ENCODE peak calls at places on chromosomes 4 and X, in seven cellular contexts. K, X, Z, I, J, C and N are unnamed samples.

GRCh38 chrX:15311119-15311518 is 4.3 kb downstream of the ASB11 start:
- DNase-seq in K (no peak), X (no peak), Z (no peak), I (no peak), J (no peak), C (no peak), N (no peak)

GRCh38 chr4:130233377-130234047 is 1137.6 kb downstream of the C4orf33 start:
- DNase-seq in K (no peak), X (no peak), Z (no peak), I (no peak), J (no peak), C (no peak), N (peak)

GRCh38 chr4:165537028-165537648 is 158.3 kb downstream of the CPE start:
- DNase-seq in K (peak), X (no peak), Z (peak), I (peak), J (no peak), C (peak), N (peak)

GRCh38 chrX:63754141-63754859 is 30.7 kb downstream of the ARHGEF9 start:
- DNase-seq in K (peak), X (peak), Z (no peak), I (peak), J (no peak), C (peak), N (peak)

GRCh38 chr4:40289366-40290188 is 45.6 kb upstream of the CHRNA9 start:
- DNase-seq in K (peak), X (no peak), Z (no peak), I (no peak), J (no peak), C (peak), N (no peak)

GRCh38 chr4:138611721-138612120 is 369.6 kb upstream of the SLC7A11 start:
- DNase-seq in K (no peak), X (no peak), Z (no peak), I (no peak), J (no peak), C (no peak), N (no peak)

GRCh38 chr4:35925806-35926205 is 318.5 kb downstream of the ARAP2 start:
- DNase-seq in K (no peak), X (no peak), Z (no peak), I (no peak), J (no peak), C (no peak), N (no peak)

GRCh38 chr4:7021355-7021754 is 21.8 kb upstream of the TADA2B start:
- DNase-seq in K (no peak), X (no peak), Z (no peak), I (no peak), J (no peak), C (no peak), N (no peak)

GRCh38 chr4:16627999-16628398 is 270.4 kb downstream of the LDB2 start:
- DNase-seq in K (no peak), X (no peak), Z (peak), I (peak), J (no peak), C (peak), N (peak)

GRCh38 chr4:823093-823760 is 2.7 kb downstream of the CPLX1 start:
- DNase-seq in K (no peak), X (peak), Z (no peak), I (no peak), J (no peak), C (no peak), N (no peak)

GRCh38 chr4:79857811-79858210 is 215.2 kb downstream of the ANTXR2 start:
- DNase-seq in K (no peak), X (no peak), Z (no peak), I (no peak), J (no peak), C (no peak), N (no peak)

GRCh38 chrX:22097295-22097694 is 65.2 kb downstream of the PHEX start:
- DNase-seq in K (peak), X (peak), Z (peak), I (peak), J (no peak), C (peak), N (peak)

GRCh38 chr4:39514888-39515401 is 12.3 kb downstream of the UGDH start:
- DNase-seq in K (peak), X (no peak), Z (no peak), I (no peak), J (no peak), C (peak), N (peak)

GRCh38 chr4:139170932-139171331 is 6.1 kb downstream of the ELF2 start:
- DNase-seq in K (no peak), X (no peak), Z (no peak), I (no peak), J (no peak), C (no peak), N (no peak)

GRCh38 chr4:26753642-26754041 is 107.0 kb upstream of the STIM2 start:
- DNase-seq in K (peak), X (no peak), Z (peak), I (no peak), J (peak), C (peak), N (peak)

GRCh38 chrX:151039351-151039750 is 56.2 kb downstream of the HMGB3 start:
- DNase-seq in K (no peak), X (no peak), Z (no peak), I (no peak), J (no peak), C (no peak), N (no peak)

GRCh38 chrX:69815519-69815918 is 199.6 kb downstream of the EDA start:
- DNase-seq in K (no peak), X (no peak), Z (no peak), I (no peak), J (no peak), C (no peak), N (no peak)

GRCh38 chr4:133856736-133857355 is 344.7 kb downstream of the PABPC4L start:
- DNase-seq in K (no peak), X (no peak), Z (no peak), I (no peak), J (no peak), C (peak), N (no peak)

GRCh38 chr4:52266537-52267137 is 215.5 kb downstream of the SPATA18 start:
- DNase-seq in K (no peak), X (no peak), Z (no peak), I (no peak), J (no peak), C (no peak), N (no peak)

GRCh38 chrX:150211988-150212387 is 151.1 kb upstream of the MAMLD1 start:
- DNase-seq in K (peak), X (no peak), Z (no peak), I (peak), J (no peak), C (peak), N (peak)

GRCh38 chr4:87532109-87532508 is 2.9 kb upstream of the SPARCL1 start:
- DNase-seq in K (no peak), X (no peak), Z (no peak), I (no peak), J (no peak), C (no peak), N (no peak)

GRCh38 chr4:31929676-31930075 is 1209.5 kb downstream of the PCDH7 start:
- DNase-seq in K (no peak), X (no peak), Z (no peak), I (no peak), J (no peak), C (no peak), N (no peak)

GRCh38 chr4:123349401-123350190 is 47.0 kb upstream of the SPRY1 start:
- DNase-seq in K (no peak), X (no peak), Z (no peak), I (no peak), J (no peak), C (peak), N (no peak)

GRCh38 chr4:121181493-121181892 is 17.4 kb upstream of the TNIP3 start:
- DNase-seq in K (no peak), X (no peak), Z (no peak), I (no peak), J (no peak), C (no peak), N (no peak)
- H3K4me3 ChIP-seq in K (no peak), X (no peak), Z (no peak), I (no peak), J (no peak), C (no peak), N (no peak)

GRCh38 chrX:72021975-72022374 is 109.7 kb downstream of the RTL5 start:
- DNase-seq in K (no peak), X (no peak), Z (no peak), I (no peak), J (no peak), C (no peak), N (no peak)
- TF ChIP-seq CTCF in K (peak), X (no peak), Z (peak), I (peak), J (peak), C (peak), N (peak)

GRCh38 chrX:16578218-16578617 is 71.7 kb upstream of the S100G start:
- DNase-seq in K (peak), X (no peak), Z (peak), I (peak), J (no peak), C (peak), N (peak)

GRCh38 chrX:16579517-16579916 is 70.4 kb upstream of the S100G start:
- DNase-seq in K (no peak), X (no peak), Z (no peak), I (no peak), J (no peak), C (no peak), N (no peak)

GRCh38 chrX:16577483-16578029 is 72.4 kb upstream of the S100G start:
- DNase-seq in K (no peak), X (no peak), Z (no peak), I (no peak), J (no peak), C (no peak), N (no peak)

DNA sequence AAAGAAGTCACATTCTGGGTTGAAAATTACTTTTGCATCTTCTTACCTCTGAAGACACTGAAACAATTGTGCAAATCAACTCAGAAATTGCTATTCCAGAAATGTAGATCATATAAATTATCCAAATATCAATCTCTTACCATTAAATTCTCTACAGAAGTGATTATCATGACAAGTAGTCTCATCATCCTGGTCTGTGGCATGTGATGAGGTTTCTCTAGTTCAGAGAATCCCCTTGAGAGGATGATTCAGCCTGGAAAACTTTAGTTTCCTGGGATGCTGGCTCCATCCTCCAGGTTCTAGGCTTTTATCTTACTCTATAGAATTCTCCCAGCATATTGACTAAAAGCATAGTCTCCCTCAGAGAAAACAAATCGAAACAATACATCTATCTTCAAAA is 76.2 kb upstream of the S100G start:
- DNase-seq in K (no peak), X (no peak), Z (peak), I (peak), J (no peak), C (peak), N (peak)
- H3K4me3 ChIP-seq in K (no peak), X (no peak), Z (no peak), I (no peak), J (no peak), C (no peak), N (no peak)

DNA sequence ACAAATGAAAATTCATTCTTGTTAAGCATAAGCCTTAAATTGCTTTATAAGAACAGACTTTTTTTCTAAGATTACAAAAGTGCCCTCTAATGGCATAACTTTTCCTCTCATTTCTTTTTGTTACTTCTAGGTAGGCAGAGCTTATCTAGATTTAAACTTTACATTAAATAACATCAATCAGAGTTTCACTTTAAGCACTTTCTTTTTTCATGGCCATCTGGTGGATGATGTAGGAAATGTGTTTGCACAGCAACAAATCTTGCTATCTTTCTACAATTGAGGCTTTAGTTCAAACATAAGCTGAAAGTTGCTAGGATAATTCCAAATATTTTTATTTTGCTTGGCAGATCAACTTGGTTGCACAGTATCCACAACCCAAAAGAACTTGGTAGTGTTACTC is 22.1 kb downstream of the NDNF start:
- DNase-seq in K (no peak), X (no peak), Z (no peak), I (no peak), J (no peak), C (peak), N (peak)
- TF ChIP-seq CTCF in K (no peak), X (peak), Z (peak), I (peak), J (peak), C (peak), N (peak)

DNA sequence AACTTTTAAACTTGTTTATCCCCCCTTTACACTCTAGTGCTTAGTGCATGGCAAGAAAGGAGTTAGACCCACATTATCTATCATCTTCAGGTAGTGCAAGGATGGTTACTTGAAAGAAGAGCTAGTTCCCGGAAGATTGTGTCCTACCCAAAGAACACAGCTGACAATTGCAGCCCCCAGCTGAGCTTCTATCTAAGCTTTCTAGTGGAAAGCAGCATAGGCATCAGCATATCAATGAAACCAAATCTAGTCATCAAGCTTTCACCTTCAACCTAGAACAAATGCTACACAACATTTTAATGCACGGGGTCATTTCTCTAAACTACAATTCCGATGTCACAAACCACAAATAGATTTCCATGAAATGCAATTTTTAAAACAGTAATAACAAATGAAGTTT is 88.9 kb upstream of the TFDP3 start:
- DNase-seq in K (no peak), X (no peak), Z (no peak), I (no peak), J (no peak), C (no peak), N (no peak)
- H3K4me3 ChIP-seq in K (no peak), X (no peak), Z (no peak), I (no peak), J (no peak), C (no peak), N (no peak)

GRCh38 chrX:102863735-102864134 is 73.3 kb upstream of the RAB40AL start:
- DNase-seq in K (peak), X (peak), Z (peak), I (peak), J (peak), C (peak), N (peak)

GRCh38 chrX:102867254-102867653 is 69.8 kb upstream of the RAB40AL start:
- DNase-seq in K (peak), X (no peak), Z (no peak), I (no peak), J (no peak), C (no peak), N (no peak)
- TF ChIP-seq CTCF in K (no peak), X (no peak), Z (no peak), I (no peak), J (no peak), C (no peak), N (no peak)

DNA sequence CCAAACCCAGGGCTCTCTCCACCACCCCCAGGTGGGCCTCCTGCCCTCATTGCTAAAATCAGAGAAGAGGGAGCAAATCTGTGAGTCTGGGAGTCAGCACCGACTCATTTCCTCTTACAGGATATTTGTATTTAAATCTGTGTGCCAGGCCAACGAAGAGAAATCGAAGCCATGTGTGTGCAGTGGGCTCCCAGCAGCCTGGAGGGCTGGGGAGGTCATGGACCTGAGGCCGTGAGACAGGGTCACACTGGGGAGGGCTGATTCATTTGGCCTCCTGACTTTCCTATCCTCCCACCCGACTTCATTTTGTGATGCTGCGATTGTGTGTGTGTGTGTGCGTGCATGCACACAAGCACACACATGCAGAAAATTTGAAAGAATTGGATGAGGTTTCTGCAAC is 48.6 kb upstream of the STX18 start:
- DNase-seq in K (peak), X (no peak), Z (no peak), I (peak), J (no peak), C (peak), N (peak)
- H3K4me3 ChIP-seq in K (no peak), X (no peak), Z (no peak), I (no peak), J (no peak), C (no peak), N (no peak)

GRCh38 chr4:118682928-118683327 is 2.3 kb upstream of the METTL14 start:
- DNase-seq in K (peak), X (no peak), Z (peak), I (peak), J (no peak), C (peak), N (peak)
- TF ChIP-seq CTCF in K (peak), X (peak), Z (peak), I (peak), J (peak), C (peak), N (peak)

GRCh38 chr4:2836391-2836859 is 7.2 kb upstream of the ADD1 start:
- DNase-seq in K (no peak), X (no peak), Z (no peak), I (no peak), J (no peak), C (no peak), N (no peak)

GRCh38 chr4:2835978-2836377 is 7.7 kb upstream of the ADD1 start:
- DNase-seq in K (no peak), X (no peak), Z (no peak), I (no peak), J (no peak), C (no peak), N (no peak)

GRCh38 chr4:2837110-2837903 is 6.3 kb upstream of the ADD1 start:
- DNase-seq in K (no peak), X (no peak), Z (no peak), I (no peak), J (no peak), C (no peak), N (no peak)

GRCh38 chr4:2837904-2838496 is 5.6 kb upstream of the ADD1 start:
- DNase-seq in K (no peak), X (peak), Z (no peak), I (peak), J (no peak), C (peak), N (no peak)

DNA sequence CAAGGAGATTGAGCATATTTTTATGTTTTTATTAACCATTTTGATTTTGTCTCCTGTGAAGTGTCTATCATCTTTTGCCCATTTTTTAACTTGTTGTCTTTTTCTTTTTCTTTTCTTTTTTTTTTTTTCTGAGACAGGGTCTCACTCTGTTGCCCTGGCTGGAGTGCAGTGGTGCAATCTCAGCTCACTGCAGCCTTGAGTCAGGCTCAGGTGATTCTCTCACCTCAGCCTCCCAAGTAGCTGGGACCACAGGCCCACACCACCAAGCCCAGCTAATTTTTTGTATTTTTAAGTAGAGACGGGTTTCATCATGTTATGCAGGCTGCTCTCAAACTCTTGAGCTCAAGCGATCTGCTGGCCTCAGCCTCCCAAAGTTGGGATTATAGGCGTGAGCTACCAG is 4.6 kb upstream of the ADD1 start:
- DNase-seq in K (no peak), X (no peak), Z (no peak), I (no peak), J (no peak), C (no peak), N (no peak)
- H3K4me3 ChIP-seq in K (no peak), X (no peak), Z (no peak), I (no peak), J (no peak), C (no peak), N (no peak)

GRCh38 chrX:107805179-107805578 is 20.5 kb upstream of the MID2 start:
- DNase-seq in K (no peak), X (no peak), Z (no peak), I (no peak), J (no peak), C (no peak), N (no peak)
- TF ChIP-seq CTCF in K (no peak), X (no peak), Z (no peak), I (no peak), J (no peak), C (no peak), N (no peak)